ENCODE peak calls at places on chromosomes 7 and 10, in nine cellular contexts. H is gastrocnemius medialis, R is MCF 10A, F is body of pancreas, L is GM23338, X is PC-9, G is lower leg skin, U is GM10248, O is AG04450. C is an unnamed sample.

GRCh38 chr10:96765406-96766240 is 45.3 kb upstream of the PIK3AP1 start:
- DNase-seq in L (peak), F (peak), H (peak), U (peak), R (peak), X (peak), O (no peak), G (peak), C (no peak)

GRCh38 chr7:139488810-139489209 is 5.3 kb upstream of the KLRG2 start:
- DNase-seq in G (no peak), H (no peak), F (no peak), U (no peak), O (no peak), L (no peak), R (no peak), X (no peak), C (no peak)

GRCh38 chr7:18570890-18571478 is 75.4 kb downstream of the HDAC9 start:
- DNase-seq in L (peak), X (no peak), H (no peak), R (peak), U (no peak), G (no peak), F (no peak), O (no peak), C (no peak)

GRCh38 chr10:22017283-22018020 is 13.9 kb upstream of the DNAJC1 start:
- DNase-seq in G (no peak), H (no peak), U (no peak), F (no peak), L (no peak), O (no peak), R (peak), X (no peak), C (no peak)

GRCh38 chr10:70513848-70514309 is 35.3 kb downstream of the PALD1 start:
- DNase-seq in X (no peak), H (no peak), R (no peak), L (peak), U (peak), O (no peak), G (no peak), F (peak), C (no peak)

GRCh38 chr7:585229-585711 is 65.6 kb upstream of the PDGFA start:
- DNase-seq in U (peak), L (no peak), G (no peak), X (no peak), R (no peak), F (no peak), O (no peak), H (no peak), C (no peak)

GRCh38 chr10:36182059-36182654 is 540.1 kb upstream of the FZD8 start:
- DNase-seq in X (no peak), L (no peak), O (no peak), F (no peak), G (no peak), R (no peak), H (no peak), U (no peak), C (no peak)

GRCh38 chr7:104921596-104921995 is 92.4 kb upstream of the KMT2E start:
- DNase-seq in H (no peak), G (no peak), U (no peak), R (no peak), X (no peak), L (no peak), O (no peak), F (no peak), C (no peak)

GRCh38 chr7:135853008-135853407 is 104.4 kb upstream of the FAM180A start:
- DNase-seq in R (no peak), X (no peak), G (no peak), U (no peak), L (no peak), H (no peak), F (no peak), O (no peak), C (no peak)

GRCh38 chr10:5812283-5813090 is 747 bp downstream of the GDI2 start:
- DNase-seq in O (no peak), R (peak), X (peak), G (no peak), U (peak), F (peak), H (peak), L (peak), C (peak)

GRCh38 chr7:65304175-65304574 is 69.5 kb upstream of the ZNF92 start:
- DNase-seq in O (no peak), L (no peak), G (no peak), F (no peak), X (no peak), H (no peak), U (no peak), R (no peak), C (no peak)

GRCh38 chr7:34337163-34337562 is 320.9 kb upstream of the NPSR1 start:
- DNase-seq in H (no peak), F (no peak), L (no peak), U (no peak), R (peak), X (no peak), O (no peak), G (no peak), C (no peak)

GRCh38 chr10:70258216-70258615 is 25.0 kb upstream of the PPA1 start:
- DNase-seq in X (no peak), F (no peak), H (no peak), R (no peak), O (no peak), G (no peak), L (no peak), U (no peak), C (no peak)

GRCh38 chr7:23907012-23907411 is 197.0 kb downstream of the STK31 start:
- DNase-seq in L (no peak), R (peak), X (no peak), U (no peak), G (no peak), O (no peak), H (no peak), F (no peak), C (no peak)

GRCh38 chr10:84845628-84846261 is 517.4 kb downstream of the CCSER2 start:
- DNase-seq in U (no peak), O (no peak), L (peak), G (no peak), X (no peak), H (no peak), R (peak), F (peak), C (no peak)

GRCh38 chr10:95505084-95505610 is 56.0 kb downstream of the SORBS1 start:
- DNase-seq in O (no peak), H (no peak), U (no peak), R (no peak), G (no peak), X (no peak), L (no peak), F (no peak), C (no peak)

GRCh38 chr7:23234569-23235296 is 11.8 kb upstream of the GPNMB start:
- DNase-seq in X (no peak), H (no peak), F (no peak), R (no peak), O (no peak), L (no peak), U (peak), G (no peak), C (no peak)

GRCh38 chr7:93231264-93231663 is 902 bp upstream of the VPS50 start:
- DNase-seq in F (no peak), O (no peak), U (no peak), G (no peak), X (no peak), L (no peak), R (peak), H (no peak), C (no peak)

GRCh38 chr7:151444632-151445031 is 4.7 kb upstream of the CRYGN start:
- DNase-seq in G (no peak), F (no peak), U (no peak), X (no peak), L (no peak), O (no peak), H (no peak), R (no peak), C (no peak)

GRCh38 chr7:44463169-44463808 is 27.2 kb downstream of the NUDCD3 start:
- DNase-seq in G (no peak), H (no peak), L (peak), X (no peak), F (no peak), U (no peak), O (no peak), R (peak), C (no peak)
- TF ChIP-seq CTCF in G (no peak), H (no peak), L (no peak), X (peak), F (no peak), U (peak), O (peak), R (peak), C (peak)

GRCh38 chr10:29534590-29534989 is 100.2 kb downstream of the SVIL start:
- DNase-seq in H (peak), U (no peak), L (no peak), X (no peak), F (no peak), G (no peak), R (no peak), O (no peak), C (peak)

GRCh38 chr10:29535012-29535777 is 99.6 kb downstream of the SVIL start:
- DNase-seq in H (peak), U (no peak), L (peak), R (no peak), X (peak), O (peak), F (peak), G (no peak), C (peak)

GRCh38 chr10:29537799-29538198 is 97.0 kb downstream of the SVIL start:
- DNase-seq in R (no peak), X (no peak), F (no peak), U (no peak), H (no peak), G (no peak), O (no peak), L (no peak), C (peak)

GRCh38 chr10:29533696-29534285 is 101.0 kb downstream of the SVIL start:
- DNase-seq in O (no peak), U (no peak), H (peak), F (peak), X (no peak), L (no peak), G (no peak), R (no peak), C (peak)

DNA sequence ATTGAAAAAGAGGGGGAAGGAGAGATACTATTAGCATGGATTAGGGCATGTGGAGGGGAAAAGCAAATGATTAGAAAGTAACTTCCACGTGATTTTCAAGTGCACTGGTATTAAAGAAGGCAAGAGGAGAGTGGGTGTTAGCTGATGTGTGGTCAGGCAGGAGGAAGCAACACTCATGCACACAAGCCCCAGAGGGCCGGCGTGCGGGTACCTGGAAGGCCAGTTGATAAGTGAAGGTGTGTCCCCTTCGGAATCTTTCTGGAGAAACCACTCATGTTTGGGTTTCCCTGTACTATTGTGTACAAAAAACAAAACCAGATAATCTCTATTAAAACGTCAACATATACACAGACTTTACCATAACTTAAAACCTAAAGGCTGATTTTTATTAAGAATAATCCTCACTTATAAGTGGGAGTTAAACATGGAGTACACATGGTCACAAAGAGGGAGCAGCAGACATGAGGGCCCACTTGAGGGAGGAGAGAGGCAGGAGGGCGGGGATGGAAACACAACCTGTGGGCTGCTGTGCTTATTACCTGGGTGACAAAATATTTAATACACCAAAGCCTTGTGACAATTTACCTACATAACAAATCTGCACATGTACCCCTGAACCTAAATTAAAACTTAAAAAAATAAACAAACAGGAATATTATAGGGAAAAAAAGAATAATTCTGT is 98.9 kb downstream of the SVIL start:
- DNase-seq in H (peak), F (no peak), L (no peak), X (no peak), U (no peak), G (no peak), O (no peak), R (no peak), C (peak)
- TF ChIP-seq CTCF in H (no peak), F (no peak), L (no peak), X (no peak), U (no peak), G (no peak), O (no peak), R (no peak), C (peak)

GRCh38 chr10:106498675-106499074 is 665.8 kb downstream of the SORCS1 start:
- DNase-seq in L (no peak), X (no peak), O (no peak), H (no peak), F (no peak), U (no peak), G (no peak), R (no peak), C (no peak)
- TF ChIP-seq CTCF in L (no peak), X (no peak), O (no peak), H (no peak), F (no peak), U (no peak), G (no peak), R (no peak), C (no peak)

GRCh38 chr10:102713814-102714620 is at the start of gene ARL3:
- DNase-seq in G (peak), F (peak), H (peak), R (peak), X (peak), U (peak), L (peak), O (peak), C (peak)
- TF ChIP-seq CTCF in G (no peak), F (peak), H (peak), R (peak), X (peak), U (no peak), L (no peak), O (peak), C (peak)

GRCh38 chr7:141640239-141640840 is 61.6 kb downstream of the DENND11 start:
- DNase-seq in H (no peak), O (no peak), G (no peak), X (no peak), F (no peak), R (no peak), U (no peak), L (peak), C (no peak)

GRCh38 chr7:141645188-141645587 is 56.8 kb downstream of the DENND11 start:
- DNase-seq in H (no peak), F (no peak), R (no peak), L (no peak), G (no peak), U (no peak), O (no peak), X (no peak), C (no peak)

GRCh38 chr7:141646826-141647480 is 55.0 kb downstream of the DENND11 start:
- DNase-seq in L (no peak), X (no peak), O (no peak), H (no peak), F (no peak), G (no peak), U (no peak), R (no peak), C (no peak)

GRCh38 chr7:141641876-141642275 is 60.1 kb downstream of the DENND11 start:
- DNase-seq in U (no peak), L (no peak), F (no peak), H (no peak), R (no peak), G (no peak), O (no peak), X (no peak), C (no peak)
- TF ChIP-seq CTCF in U (no peak), L (peak), F (no peak), H (no peak), R (no peak), G (no peak), O (no peak), X (no peak), C (no peak)

C was measured in osteocyte.